ENCODE peak calls at places on chromosomes 16 and 17, in four cellular contexts. M is K562, R is HepG2, A is GM12878. E is an unnamed sample.

GRCh38 chr17:75428775-75429469 is 23.4 kb upstream of the GRB2 start:
- DNase-seq in M (no peak), R (peak), A (no peak), E (peak)

GRCh38 chr17:4206945-4207344 is 56.8 kb downstream of the ANKFY1 start:
- DNase-seq in M (peak), R (no peak), A (no peak), E (no peak)

GRCh38 chr16:46976550-46976949 is 3.1 kb upstream of the DNAJA2 start:
- DNase-seq in M (no peak), R (peak), A (no peak), E (peak)

GRCh38 chr17:1002771-1003555 is 6.0 kb downstream of the TIMM22 start:
- DNase-seq in M (no peak), R (no peak), A (no peak), E (no peak)

GRCh38 chr16:11312718-11313492 is 31.8 kb upstream of the PRM1 start:
- DNase-seq in M (peak), R (peak), A (no peak), E (peak)

GRCh38 chr17:63699638-63700527 is at the start of gene LIMD2:
- DNase-seq in M (peak), R (no peak), A (no peak), E (peak)

GRCh38 chr17:66733759-66734158 is 101.2 kb upstream of the CACNG5 start:
- DNase-seq in M (no peak), R (peak), A (no peak), E (no peak)

GRCh38 chr16:79051313-79051712 is 549.2 kb downstream of the MAF start:
- DNase-seq in M (no peak), R (no peak), A (no peak), E (no peak)

GRCh38 chr17:67605259-67605912 is 112.3 kb upstream of the NOL11 start:
- DNase-seq in M (no peak), R (no peak), A (no peak), E (no peak)

GRCh38 chr17:2862197-2862596 is 66.0 kb downstream of the RAP1GAP2 start:
- DNase-seq in M (no peak), R (no peak), A (no peak), E (no peak)

GRCh38 chr17:49076575-49077384 is 55.8 kb upstream of the B4GALNT2 start:
- DNase-seq in M (peak), R (no peak), A (no peak), E (no peak)

GRCh38 chr17:36657763-36658490 is 56.5 kb downstream of the MRM1 start:
- DNase-seq in M (peak), R (no peak), A (no peak), E (no peak)

GRCh38 chr17:66778531-66778930 is 56.4 kb upstream of the CACNG5 start:
- DNase-seq in M (no peak), R (no peak), A (no peak), E (no peak)

GRCh38 chr17:79176792-79177601 is 102.4 kb downstream of the ENGASE start:
- DNase-seq in M (no peak), R (no peak), A (no peak), E (no peak)

GRCh38 chr16:87203060-87203656 is 114.0 kb downstream of the C16orf95 start:
- DNase-seq in M (peak), R (peak), A (no peak), E (peak)

GRCh38 chr17:74271902-74272563 is 2.0 kb upstream of the DNAI2 start:
- DNase-seq in M (no peak), R (no peak), A (no peak), E (no peak)

GRCh38 chr17:59152925-59153324 is 2.1 kb downstream of the SKA2 start:
- DNase-seq in M (no peak), R (no peak), A (no peak), E (no peak)
- TF ChIP-seq CHD4 in M (no peak), R (no peak), A (no peak), E (no peak)

GRCh38 chr16:65782537-65783290 is 583.8 kb upstream of the CDH5 start:
- DNase-seq in M (no peak), R (no peak), A (no peak), E (no peak)
- TF ChIP-seq CHD4 in M (no peak), R (no peak), A (no peak), E (no peak)

GRCh38 chr17:57545836-57546305 is 199.2 kb downstream of the CCDC182 start:
- DNase-seq in M (no peak), R (no peak), A (no peak), E (no peak)
- TF ChIP-seq CHD4 in M (no peak), R (no peak), A (no peak), E (no peak)

DNA sequence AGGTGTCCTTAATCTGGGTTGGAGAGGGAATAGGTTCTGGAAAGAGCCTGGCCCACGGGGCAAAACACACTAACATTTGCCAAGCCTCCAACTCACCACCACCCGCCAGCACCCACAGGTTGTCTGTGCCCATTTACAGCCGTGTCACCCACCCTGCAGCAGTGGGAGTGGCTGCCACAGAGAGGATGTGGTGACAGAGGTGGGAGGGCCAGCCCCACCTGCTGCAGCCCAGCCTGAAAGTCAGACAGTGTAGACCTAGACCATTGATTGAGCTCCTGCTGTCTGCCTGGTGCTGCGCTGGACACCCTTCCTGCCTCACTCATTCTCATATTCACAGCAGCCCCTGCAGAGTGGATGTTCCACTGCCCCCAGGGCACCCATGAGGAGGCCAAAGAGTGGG is 44.7 kb downstream of the IL21R start:
- DNase-seq in M (no peak), R (no peak), A (no peak), E (no peak)
- TF ChIP-seq CHD4 in M (no peak), R (no peak), A (no peak), E (no peak)

E was measured in A549.